ENCODE peak calls at places on chromosomes 7 and 10, in seven cellular contexts. A is BJ, C is nephron progenitor cell, R is type B pancreatic cell, H is RWPE1, X is astrocyte, U is AG10803. D is an unnamed sample.

GRCh38 chr7:1694981-1695511 is 25.0 kb downstream of the ELFN1 start:
- DNase-seq in A (no peak), C (no peak), R (peak), H (no peak), X (no peak), U (no peak), D (no peak)

GRCh38 chr7:82141427-82141826 is 302.1 kb downstream of the CACNA2D1 start:
- DNase-seq in A (no peak), C (no peak), R (no peak), H (no peak), X (peak), U (no peak), D (no peak)

GRCh38 chr10:88138319-88138848 is 275.0 kb downstream of the PTEN start:
- DNase-seq in A (no peak), C (no peak), R (no peak), H (no peak), X (no peak), U (no peak), D (no peak)

GRCh38 chr7:15199482-15199881 is 296.9 kb upstream of the DGKB start:
- DNase-seq in A (no peak), C (no peak), R (no peak), H (no peak), X (no peak), U (peak), D (no peak)

GRCh38 chr7:123615344-123615743 is 13.7 kb downstream of the ASB15 start:
- DNase-seq in A (peak), C (no peak), R (no peak), H (no peak), X (peak), U (peak), D (no peak)

GRCh38 chr10:129586897-129587443 is 119.9 kb downstream of the MGMT start:
- DNase-seq in A (no peak), C (no peak), R (no peak), H (no peak), X (no peak), U (no peak), D (no peak)

GRCh38 chr7:131170440-131171105 is 157.1 kb upstream of the MKLN1 start:
- DNase-seq in A (no peak), C (no peak), R (no peak), H (no peak), X (peak), U (peak), D (no peak)

GRCh38 chr7:156360835-156361234 is 279.7 kb upstream of the RNF32 start:
- DNase-seq in A (no peak), C (no peak), R (no peak), H (no peak), X (no peak), U (no peak), D (no peak)

GRCh38 chr7:1852781-1853618 is 182.9 kb downstream of the ELFN1 start:
- DNase-seq in A (no peak), C (peak), R (no peak), H (no peak), X (no peak), U (no peak), D (no peak)

GRCh38 chr10:125868372-125868975 is 12.6 kb downstream of the DHX32 start:
- DNase-seq in A (no peak), C (peak), R (no peak), H (peak), X (peak), U (peak), D (no peak)

GRCh38 chr7:106367018-106367420 is 82.2 kb upstream of the NAMPT start:
- DNase-seq in A (no peak), C (no peak), R (no peak), H (no peak), X (no peak), U (peak), D (no peak)

GRCh38 chr10:71337219-71337625 is 18.2 kb downstream of the SLC29A3 start:
- DNase-seq in A (no peak), C (peak), R (no peak), H (no peak), X (no peak), U (no peak), D (no peak)

GRCh38 chr10:13987472-13987871 is 343.3 kb downstream of the FRMD4A start:
- DNase-seq in A (no peak), C (no peak), R (no peak), H (peak), X (peak), U (peak), D (no peak)

GRCh38 chr7:2698581-2699288 is 10.7 kb downstream of the AMZ1 start:
- DNase-seq in A (no peak), C (no peak), R (no peak), H (no peak), X (no peak), U (no peak), D (no peak)

GRCh38 chr10:72034040-72034499 is 54.3 kb downstream of the SPOCK2 start:
- DNase-seq in A (no peak), C (peak), R (no peak), H (no peak), X (no peak), U (no peak), D (no peak)

GRCh38 chr10:75399461-75400162 is 2.0 kb downstream of the ZNF503 start:
- DNase-seq in A (no peak), C (peak), R (peak), H (peak), X (peak), U (peak), D (peak)

GRCh38 chr10:32408690-32409089 is 37.2 kb upstream of the CCDC7 start:
- DNase-seq in A (no peak), C (no peak), R (no peak), H (no peak), X (no peak), U (no peak), D (no peak)

GRCh38 chr7:32536585-32536984 is 41.3 kb downstream of the AVL9 start:
- DNase-seq in A (peak), C (no peak), R (no peak), H (peak), X (peak), U (peak), D (no peak)

GRCh38 chr7:27162930-27163775 is 2.2 kb downstream of the HOXA9 start:
- DNase-seq in A (no peak), C (no peak), R (no peak), H (no peak), X (no peak), U (no peak), D (no peak)

GRCh38 chr10:45557275-45557905 is 115.2 kb downstream of the ZFAND4 start:
- DNase-seq in A (no peak), C (no peak), R (no peak), H (no peak), X (no peak), U (no peak), D (no peak)

GRCh38 chr10:30893208-30893607 is 138.5 kb downstream of the ZNF438 start:
- DNase-seq in A (no peak), C (no peak), R (no peak), H (no peak), X (no peak), U (no peak), D (no peak)

D was measured in mesothelial cell of epicardium.